ENCODE peak calls at places on chromosomes 3 and 15, in five cellular contexts. One of them, this sample, is unnamed.

GRCh38 chr15:51759557-51760070 is 8.2 kb downstream of the TMOD2 start:
- DNase-seq in activated CD4-positive, alpha-beta T cell treated with anti-CD3 and anti-CD28 coated beads, Interleukin-2, amount 50 U/mL, for 24 hours: no peak
- DNase-seq in H4: peak; percentile 75
- DNase-seq in NCI-H2081: no peak
- DNase-seq in CD4-positive, alpha-beta T cell: no peak
- DNase-seq in this sample: no peak

GRCh38 chr15:101242160-101242998 is 9.5 kb downstream of the CHSY1 start:
- DNase-seq in activated CD4-positive, alpha-beta T cell treated with anti-CD3 and anti-CD28 coated beads, Interleukin-2, amount 50 U/mL, for 24 hours: no peak
- DNase-seq in H4: no peak
- DNase-seq in NCI-H2081: no peak
- DNase-seq in CD4-positive, alpha-beta T cell: no peak
- DNase-seq in this sample: no peak

GRCh38 chr15:36506733-36507356 is 72.6 kb upstream of the CDIN1 start:
- DNase-seq in activated CD4-positive, alpha-beta T cell treated with anti-CD3 and anti-CD28 coated beads, Interleukin-2, amount 50 U/mL, for 24 hours: no peak
- DNase-seq in H4: no peak
- DNase-seq in NCI-H2081: peak; percentile 83
- DNase-seq in CD4-positive, alpha-beta T cell: no peak
- DNase-seq in this sample: no peak

GRCh38 chr15:70752142-70752754 is 11.1 kb downstream of the UACA start:
- DNase-seq in activated CD4-positive, alpha-beta T cell treated with anti-CD3 and anti-CD28 coated beads, Interleukin-2, amount 50 U/mL, for 24 hours: no peak
- DNase-seq in H4: no peak
- DNase-seq in NCI-H2081: no peak
- DNase-seq in CD4-positive, alpha-beta T cell: no peak
- DNase-seq in this sample: no peak

GRCh38 chr15:41895957-41896356 is 2.1 kb upstream of the SPTBN5 start:
- DNase-seq in activated CD4-positive, alpha-beta T cell treated with anti-CD3 and anti-CD28 coated beads, Interleukin-2, amount 50 U/mL, for 24 hours: no peak
- DNase-seq in H4: no peak
- DNase-seq in NCI-H2081: no peak
- DNase-seq in CD4-positive, alpha-beta T cell: no peak
- DNase-seq in this sample: no peak

GRCh38 chr3:32743934-32744333 is 58.9 kb downstream of the CNOT10 start:
- DNase-seq in activated CD4-positive, alpha-beta T cell treated with anti-CD3 and anti-CD28 coated beads, Interleukin-2, amount 50 U/mL, for 24 hours: no peak
- DNase-seq in H4: peak; percentile 11
- DNase-seq in NCI-H2081: peak; percentile 1
- DNase-seq in CD4-positive, alpha-beta T cell: no peak
- DNase-seq in this sample: no peak

GRCh38 chr15:89845305-89845893 is 30.7 kb upstream of the ANPEP start:
- DNase-seq in activated CD4-positive, alpha-beta T cell treated with anti-CD3 and anti-CD28 coated beads, Interleukin-2, amount 50 U/mL, for 24 hours: no peak
- DNase-seq in H4: peak; percentile 71
- DNase-seq in NCI-H2081: no peak
- DNase-seq in CD4-positive, alpha-beta T cell: no peak
- DNase-seq in this sample: no peak

GRCh38 chr15:60315878-60316277 is 81.9 kb downstream of the ANXA2 start:
- DNase-seq in activated CD4-positive, alpha-beta T cell treated with anti-CD3 and anti-CD28 coated beads, Interleukin-2, amount 50 U/mL, for 24 hours: no peak
- DNase-seq in H4: no peak
- DNase-seq in NCI-H2081: no peak
- DNase-seq in CD4-positive, alpha-beta T cell: no peak
- DNase-seq in this sample: no peak

GRCh38 chr15:80893777-80894176 is 95.8 kb downstream of the MESD start:
- DNase-seq in activated CD4-positive, alpha-beta T cell treated with anti-CD3 and anti-CD28 coated beads, Interleukin-2, amount 50 U/mL, for 24 hours: no peak
- DNase-seq in H4: no peak
- DNase-seq in NCI-H2081: no peak
- DNase-seq in CD4-positive, alpha-beta T cell: no peak
- DNase-seq in this sample: no peak

GRCh38 chr15:101256756-101257155 is 4.9 kb upstream of the CHSY1 start:
- DNase-seq in activated CD4-positive, alpha-beta T cell treated with anti-CD3 and anti-CD28 coated beads, Interleukin-2, amount 50 U/mL, for 24 hours: no peak
- DNase-seq in H4: peak; percentile 31
- DNase-seq in NCI-H2081: no peak
- DNase-seq in CD4-positive, alpha-beta T cell: no peak
- DNase-seq in this sample: peak; percentile 13

GRCh38 chr3:123719785-123720531 is 135.1 kb upstream of the HACD2 start:
- DNase-seq in activated CD4-positive, alpha-beta T cell treated with anti-CD3 and anti-CD28 coated beads, Interleukin-2, amount 50 U/mL, for 24 hours: no peak
- DNase-seq in H4: no peak
- DNase-seq in NCI-H2081: no peak
- DNase-seq in CD4-positive, alpha-beta T cell: no peak
- DNase-seq in this sample: no peak